ENCODE peak calls at places on chromosomes 7 and 10, in six cellular contexts. J is fibroblast of the aortic adventitia; N is upper lobe of left lung; O is cardiac fibroblast; V is fibroblast of villous mesenchyme; L is CD4-positive, alpha-beta T cell. C is an unnamed sample.

GRCh38 chr10:34433241-34434076 is 381.6 kb downstream of the PARD3 start:
- DNase-seq in J (peak), O (peak), L (no peak), V (peak), N (no peak), C (no peak)

GRCh38 chr7:20534543-20534942 is 80.9 kb upstream of the ABCB5 start:
- DNase-seq in J (no peak), N (no peak), O (no peak), V (no peak), L (no peak), C (no peak)

GRCh38 chr10:75430000-75430763 is 1.2 kb upstream of the LRMDA start:
- DNase-seq in V (no peak), J (peak), N (peak), O (peak), L (no peak), C (no peak)

GRCh38 chr7:155203882-155204691 is 93.6 kb upstream of the INSIG1 start:
- DNase-seq in V (no peak), J (no peak), O (no peak), L (no peak), N (no peak), C (peak)

GRCh38 chr7:66150471-66150870 is 35.8 kb downstream of the CRCP start:
- DNase-seq in N (no peak), V (peak), L (no peak), J (peak), O (peak), C (no peak)

GRCh38 chr7:158694650-158695049 is 10.0 kb downstream of the NCAPG2 start:
- DNase-seq in N (no peak), V (no peak), L (no peak), O (no peak), J (no peak), C (no peak)

GRCh38 chr10:80996615-80997193 is 459.0 kb downstream of the SH2D4B start:
- DNase-seq in N (peak), L (no peak), O (no peak), J (no peak), V (no peak), C (no peak)

GRCh38 chr10:93773705-93774104 is 16.0 kb downstream of the LGI1 start:
- DNase-seq in N (no peak), J (no peak), V (no peak), O (no peak), L (no peak), C (no peak)

GRCh38 chr7:30503273-30504212 is 1.1 kb downstream of the GGCT start:
- DNase-seq in N (no peak), O (peak), L (no peak), J (peak), V (peak), C (no peak)

GRCh38 chr7:156480671-156481070 is 159.9 kb upstream of the RNF32 start:
- DNase-seq in V (no peak), L (no peak), N (no peak), J (no peak), O (no peak), C (no peak)

GRCh38 chr10:129417164-129417563 is 49.9 kb upstream of the MGMT start:
- DNase-seq in J (no peak), V (peak), O (peak), L (no peak), N (no peak), C (no peak)

GRCh38 chr7:986766-987722 is 4.1 kb downstream of the CYP2W1 start:
- DNase-seq in N (peak), V (no peak), O (no peak), L (no peak), J (no peak), C (no peak)

GRCh38 chr10:52276982-52277381 is 37.1 kb upstream of the DKK1 start:
- DNase-seq in O (no peak), N (no peak), V (no peak), L (no peak), J (no peak), C (no peak)

GRCh38 chr10:11810313-11810766 is 12.8 kb upstream of the PROSER2 start:
- DNase-seq in V (peak), J (peak), N (no peak), L (no peak), O (peak), C (no peak)

GRCh38 chr7:34772296-34772695 is 114.3 kb downstream of the NPSR1 start:
- DNase-seq in O (no peak), V (no peak), L (no peak), J (no peak), N (no peak), C (no peak)

GRCh38 chr7:1554332-1555045 is 1.5 kb downstream of the TMEM184A start:
- DNase-seq in N (peak), O (no peak), V (no peak), L (no peak), J (no peak), C (no peak)

DNA sequence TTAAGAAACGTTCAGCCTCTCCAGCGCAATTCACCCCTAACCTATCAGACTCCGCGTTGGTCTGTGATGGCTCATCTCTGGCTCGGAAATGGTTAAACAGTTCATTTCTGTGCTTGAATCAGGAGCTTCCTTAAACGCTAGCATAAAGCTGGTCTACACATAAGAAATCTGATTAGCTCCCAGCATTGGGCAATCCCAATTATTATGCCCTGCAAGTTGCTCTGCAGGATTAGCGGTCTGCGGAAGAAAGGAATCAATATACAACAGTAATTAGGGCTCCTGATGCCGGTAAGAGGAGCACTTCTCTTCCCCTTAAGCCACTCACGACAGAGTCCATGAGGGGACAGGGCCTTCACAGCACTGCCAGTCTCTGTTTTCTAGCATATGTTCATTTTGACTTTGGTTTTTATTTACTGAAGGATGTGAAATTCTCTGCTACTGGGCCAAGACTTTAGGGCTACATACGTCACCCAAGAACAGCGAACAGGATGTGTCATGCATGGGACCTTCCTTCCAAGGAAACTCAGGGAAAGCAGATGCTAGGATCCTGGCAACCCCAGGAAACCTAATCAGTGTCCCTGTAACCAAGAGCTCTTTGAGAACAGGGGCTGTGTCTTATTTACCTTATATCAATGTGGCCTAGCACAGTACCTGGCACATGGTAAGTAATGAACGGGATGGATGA is 324.4 kb downstream of the KCNMA1 start:
- DNase-seq in V (no peak), L (no peak), O (peak), J (no peak), N (no peak), C (no peak)
- TF ChIP-seq CTCF in V (no peak), L (no peak), O (no peak), J (no peak), N (no peak), C (no peak)

GRCh38 chr10:17409170-17409733 is 45.1 kb downstream of the ST8SIA6 start:
- DNase-seq in V (peak), L (no peak), N (no peak), J (peak), O (peak), C (no peak)
- TF ChIP-seq CTCF in V (peak), L (peak), N (no peak), J (peak), O (peak), C (no peak)

DNA sequence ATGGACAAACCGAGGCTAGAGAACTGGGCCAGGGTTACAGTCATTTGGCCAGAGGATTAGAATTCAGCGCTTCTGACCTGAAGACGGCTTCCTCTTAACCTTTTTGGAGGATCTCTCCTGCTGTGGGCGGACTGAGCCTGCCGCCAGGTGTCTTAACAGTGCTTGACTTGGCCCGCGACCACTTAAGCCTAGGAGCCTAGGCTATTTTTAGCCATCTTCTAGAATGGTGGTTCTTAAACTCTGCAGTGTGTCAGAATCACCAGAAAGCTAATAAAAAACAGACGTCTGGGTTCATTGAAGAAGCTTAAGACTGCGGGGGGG is 722 bp downstream of the MDH2 start:
- DNase-seq in N (no peak), O (no peak), V (no peak), L (no peak), J (no peak), C (no peak)
- TF ChIP-seq CTCF in N (no peak), O (peak), V (no peak), L (no peak), J (peak), C (no peak)

GRCh38 chr7:128032605-128033235 is 1.5 kb upstream of the LRRC4 start:
- DNase-seq in N (peak), O (peak), V (no peak), L (no peak), J (no peak), C (no peak)

GRCh38 chr7:128031901-128032604 is 816 bp upstream of the LRRC4 start:
- DNase-seq in L (peak), J (peak), O (peak), N (peak), V (peak), C (peak)

GRCh38 chr7:128030263-128030998 is 806 bp downstream of the LRRC4 start:
- DNase-seq in L (no peak), N (peak), V (no peak), J (no peak), O (no peak), C (no peak)

GRCh38 chr7:128029405-128029995 is 1.7 kb downstream of the LRRC4 start:
- DNase-seq in O (no peak), L (no peak), J (no peak), N (no peak), V (no peak), C (no peak)

GRCh38 chr7:128030999-128031681 is at the start of gene LRRC4:
- DNase-seq in O (peak), N (peak), L (no peak), J (peak), V (peak), C (peak)
- TF ChIP-seq CTCF in O (no peak), N (no peak), L (no peak), J (no peak), V (no peak), C (no peak)

C was measured in activated B cell treated with CpG ODN at 0.5 μM for 24 hours.